ENCODE peak calls at places on chromosomes 12 and 14, in four cellular contexts. O is GM12878, J is IMR-90, E is HepG2. T is an unnamed sample.

GRCh38 chr14:62988967-62989366 is 56.3 kb downstream of the KCNH5 start:
- DNase-seq in O (no peak), E (no peak), J (peak), T (no peak)

GRCh38 chr12:88737838-88738472 is 157.7 kb upstream of the KITLG start:
- DNase-seq in E (no peak), J (no peak), O (no peak), T (no peak)

GRCh38 chr12:6607751-6608591 is 792 bp upstream of the CHD4 start:
- DNase-seq in E (peak), O (peak), J (peak), T (peak)

GRCh38 chr12:109612975-109613502 is 39.4 kb downstream of the MVK start:
- DNase-seq in J (peak), O (no peak), E (peak), T (no peak)

GRCh38 chr12:3329361-3329760 is 161.6 kb upstream of the PRMT8 start:
- DNase-seq in O (no peak), J (no peak), E (no peak), T (no peak)

GRCh38 chr14:57221931-57222330 is 46.8 kb downstream of the EXOC5 start:
- DNase-seq in O (no peak), E (no peak), J (no peak), T (no peak)

GRCh38 chr12:19402743-19403400 is 36.4 kb upstream of the AEBP2 start:
- DNase-seq in J (peak), E (peak), O (no peak), T (no peak)

GRCh38 chr12:102883204-102883799 is 33.7 kb downstream of the PAH start:
- DNase-seq in J (no peak), O (no peak), E (peak), T (peak)

GRCh38 chr12:12202105-12202504 is 64.7 kb downstream of the LRP6 start:
- DNase-seq in E (no peak), J (no peak), O (no peak), T (no peak)

GRCh38 chr14:51454351-51454750 is 197.4 kb upstream of the FRMD6 start:
- DNase-seq in O (no peak), E (no peak), J (no peak), T (no peak)

GRCh38 chr12:52055781-52056711 is 4.8 kb downstream of the NR4A1 start:
- DNase-seq in O (no peak), E (no peak), J (peak), T (no peak)

GRCh38 chr14:101788016-101788695 is 26.6 kb downstream of the PPP2R5C start:
- DNase-seq in E (no peak), J (no peak), O (no peak), T (no peak)

GRCh38 chr14:30564235-30564867 is 5.4 kb downstream of the G2E3 start:
- DNase-seq in O (no peak), J (no peak), E (no peak), T (no peak)

GRCh38 chr12:16012086-16012485 is 101.0 kb downstream of the DERA start:
- DNase-seq in O (no peak), J (peak), E (no peak), T (no peak)

GRCh38 chr12:108792361-108793292 is 61.3 kb upstream of the CORO1C start:
- DNase-seq in O (no peak), E (no peak), J (no peak), T (no peak)

DNA sequence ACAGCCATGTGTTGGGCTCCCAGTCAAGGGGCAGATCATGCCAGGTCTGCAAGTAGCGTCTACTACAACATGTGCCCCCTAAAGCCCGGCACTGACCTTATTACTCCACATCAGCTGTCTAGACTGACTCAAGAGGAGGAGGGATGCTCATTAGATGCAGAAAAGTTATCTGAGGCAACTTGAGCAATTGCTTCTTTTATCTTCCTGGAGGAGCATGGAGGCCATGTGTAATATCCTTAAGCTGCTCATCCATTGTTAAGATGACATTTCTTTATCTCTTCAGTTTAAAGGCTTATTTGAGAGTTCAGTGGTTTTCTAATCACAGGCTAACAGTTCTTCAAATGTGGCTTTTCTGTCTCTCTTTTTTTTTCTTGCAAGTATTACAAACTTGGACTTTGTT is 404.6 kb upstream of the FLRT2 start:
- DNase-seq in J (no peak), O (no peak), E (no peak), T (no peak)
- TF ChIP-seq MXI1 in J (no peak), O (no peak), E (no peak), T (no peak)

DNA sequence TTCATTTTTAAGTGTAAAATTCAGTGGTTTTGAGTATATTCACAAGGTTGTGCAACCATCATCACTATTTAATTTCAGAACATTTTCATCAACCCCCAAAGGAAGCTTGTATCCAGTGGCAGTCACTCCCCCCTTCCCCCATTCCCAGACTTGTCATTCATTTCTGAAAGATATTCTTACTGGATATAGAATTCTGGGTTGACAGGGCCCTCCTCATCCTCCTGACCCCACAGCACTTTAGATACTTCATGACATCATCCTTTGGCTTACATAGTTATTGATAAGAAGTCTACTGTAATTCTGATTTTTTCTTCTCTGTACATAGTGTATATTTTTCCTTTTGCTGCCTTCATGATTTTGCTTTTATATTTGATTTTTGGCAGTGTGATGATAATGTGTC is 8.8 kb upstream of the ADGRD1 start:
- DNase-seq in J (no peak), E (no peak), O (no peak), T (no peak)
- TF ChIP-seq MXI1 in J (no peak), E (no peak), O (no peak), T (no peak)

DNA sequence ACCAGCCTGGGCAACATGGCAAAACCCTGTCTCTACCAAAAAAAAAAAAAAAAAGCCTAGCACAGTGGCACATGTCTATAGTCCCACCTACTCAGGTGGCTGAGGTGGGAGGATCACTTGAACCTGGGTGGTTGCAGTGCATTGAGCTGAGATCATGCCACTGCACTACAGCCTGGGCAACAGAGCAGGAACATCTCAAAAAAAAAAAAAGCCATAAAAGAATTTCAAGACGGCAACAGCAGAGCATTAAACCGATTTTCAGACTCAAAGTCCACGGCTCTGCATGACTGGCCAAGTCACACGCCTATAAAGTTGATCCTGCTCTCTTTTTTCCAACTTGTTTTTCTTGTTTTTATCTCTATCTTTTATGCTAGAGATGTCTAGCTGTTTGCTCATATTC is 45.3 kb downstream of the FBXO34 start:
- DNase-seq in J (no peak), E (no peak), O (no peak), T (no peak)
- TF ChIP-seq MXI1 in J (no peak), E (no peak), O (no peak), T (no peak)

GRCh38 chr14:90828642-90829487 is 12.6 kb upstream of the TTC7B start:
- DNase-seq in E (no peak), J (no peak), O (no peak), T (no peak)
- TF ChIP-seq MXI1 in E (no peak), J (no peak), O (no peak), T (no peak)

DNA sequence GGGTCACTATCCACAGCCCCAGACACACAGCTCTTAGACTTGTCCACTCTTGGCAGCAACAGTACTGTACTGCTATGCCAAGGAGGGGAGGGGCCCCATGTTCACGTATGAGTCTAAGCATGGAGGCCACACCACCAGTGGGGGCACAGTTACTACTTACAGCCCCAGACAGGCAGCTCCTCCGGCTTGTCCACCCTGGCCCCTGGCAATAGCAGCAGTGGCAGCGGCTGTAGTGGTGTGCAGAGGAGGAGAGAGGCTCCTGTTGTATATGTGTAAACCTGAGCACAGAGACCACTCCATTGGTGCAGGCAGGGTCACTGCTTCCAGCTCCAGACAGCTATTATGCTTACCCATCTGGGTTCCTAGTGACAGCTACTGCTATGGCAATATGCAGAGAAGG is 113.1 kb downstream of the RAD51B start:
- DNase-seq in E (no peak), O (no peak), J (no peak), T (no peak)
- TF ChIP-seq MXI1 in E (no peak), O (no peak), J (no peak), T (no peak)

DNA sequence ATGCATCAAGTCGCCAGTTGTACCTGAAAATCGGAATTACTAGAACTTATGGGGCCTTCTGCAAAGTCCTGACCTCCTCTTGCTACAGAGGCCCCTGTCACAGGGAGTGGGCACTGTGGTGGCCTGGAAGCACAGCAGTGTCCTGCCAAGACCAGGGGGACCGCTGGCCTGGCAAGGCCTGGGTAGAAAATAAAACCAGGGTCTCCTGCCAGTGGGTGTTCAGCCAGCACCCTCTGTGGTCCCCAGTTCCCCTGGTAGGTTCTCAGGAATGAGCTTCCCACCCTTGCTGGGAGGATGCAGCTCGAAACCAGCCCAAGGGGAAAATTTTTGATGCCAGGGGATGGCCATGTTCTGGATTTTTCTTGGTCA is 43.9 kb downstream of the RIN3 start:
- DNase-seq in J (no peak), E (no peak), O (no peak), T (no peak)
- TF ChIP-seq MXI1 in J (no peak), E (no peak), O (no peak), T (no peak)

DNA sequence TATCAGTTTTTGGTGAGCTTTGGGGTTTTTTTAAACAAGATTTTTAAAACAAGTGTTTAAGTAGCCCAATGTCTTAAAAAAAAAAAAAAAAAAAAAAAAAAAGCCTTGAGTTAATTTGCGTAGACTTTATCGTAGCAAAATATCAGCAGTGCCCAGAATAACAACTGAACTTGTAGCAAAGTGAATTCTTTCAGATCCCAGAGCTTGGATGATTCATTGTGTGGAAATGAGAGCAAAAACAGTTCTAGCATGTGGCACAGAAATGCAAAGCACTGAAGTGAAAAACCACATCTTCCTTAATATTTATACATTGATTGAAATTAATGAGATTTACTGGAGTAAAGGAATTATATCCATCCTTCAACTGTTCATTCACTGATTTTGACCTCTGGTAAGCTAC is 258.1 kb downstream of the EGLN3 start:
- DNase-seq in E (no peak), O (no peak), J (peak), T (no peak)
- TF ChIP-seq MXI1 in E (no peak), O (no peak), J (no peak), T (no peak)

GRCh38 chr14:95290769-95291440 is 28.8 kb downstream of the CLMN start:
- DNase-seq in O (no peak), J (no peak), E (no peak), T (peak)
- TF ChIP-seq MXI1 in O (no peak), J (no peak), E (no peak), T (no peak)

DNA sequence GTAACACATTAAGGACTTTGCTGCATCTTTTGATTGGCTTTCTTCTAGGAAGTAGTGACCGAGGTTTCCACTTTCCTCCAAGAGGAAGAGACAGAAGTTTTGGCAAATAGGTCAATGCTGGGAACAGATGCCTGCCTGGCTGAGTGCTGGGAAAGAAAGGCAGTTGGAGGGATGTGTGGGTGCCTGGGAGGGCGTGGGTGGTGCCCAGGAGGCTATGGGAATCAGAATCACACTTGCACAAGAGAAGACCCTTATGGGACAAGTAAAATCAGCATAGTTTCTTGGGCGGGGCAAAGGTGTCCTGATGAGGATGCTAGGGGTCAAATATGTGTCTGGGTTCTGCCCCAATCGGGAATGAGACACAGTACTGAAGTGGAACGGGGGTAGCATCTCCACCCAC is 906 bp upstream of the ACADS start:
- DNase-seq in E (no peak), O (no peak), J (no peak), T (no peak)
- TF ChIP-seq MXI1 in E (no peak), O (no peak), J (no peak), T (no peak)

GRCh38 chr12:121059031-121059898 is 20.2 kb upstream of the OASL start:
- DNase-seq in J (no peak), O (no peak), E (no peak), T (no peak)

GRCh38 chr12:121061831-121062230 is 22.8 kb upstream of the OASL start:
- DNase-seq in J (peak), E (peak), O (no peak), T (peak)

GRCh38 chr12:121062391-121063045 is 23.5 kb upstream of the OASL start:
- DNase-seq in E (no peak), J (no peak), O (no peak), T (no peak)

GRCh38 chr12:121057794-121058193 is 18.7 kb upstream of the OASL start:
- DNase-seq in O (no peak), J (no peak), E (no peak), T (no peak)

GRCh38 chr12:121060149-121061001 is 21.3 kb upstream of the OASL start:
- DNase-seq in J (peak), E (peak), O (peak), T (peak)
- TF ChIP-seq MXI1 in J (no peak), E (no peak), O (no peak), T (no peak)